ENCODE peak calls at places on chromosomes 2 and 18, in seven cellular contexts. I is KBM-7; M is stromal cell of bone marrow; A is suprapubic skin; F is aorta; D is lower lobe of right lung; E is stimulated activated CD4-positive, alpha-beta T cell treated with anti-CD3 and anti-CD28 coated beads, Interleukin-12 subunit alpha, Interleukin-12 subunit beta, amount 100 ng/mL, for 24 hours. C is an unnamed sample.

GRCh38 chr2:68432696-68433658 is 34.1 kb downstream of the FBXO48 start:
- DNase-seq in I (no peak), M (no peak), A (no peak), F (no peak), D (no peak), E (no peak), C (no peak)

GRCh38 chr2:98088261-98088660 is 1.3 kb downstream of the VWA3B start:
- DNase-seq in I (peak), M (no peak), A (no peak), F (peak), D (peak), E (no peak), C (no peak)

GRCh38 chr2:197786010-197786877 is 1.1 kb upstream of the BOLL start:
- DNase-seq in I (no peak), M (no peak), A (peak), F (peak), D (peak), E (peak), C (no peak)

GRCh38 chr18:76658627-76659026 is 163.6 kb upstream of the ZNF516 start:
- DNase-seq in I (peak), M (no peak), A (no peak), F (no peak), D (no peak), E (peak), C (no peak)

GRCh38 chr2:230893881-230894781 is 29.4 kb downstream of the ITM2C start:
- DNase-seq in I (no peak), M (no peak), A (no peak), F (no peak), D (no peak), E (no peak), C (no peak)

GRCh38 chr2:11938196-11938595 is 191.8 kb downstream of the LPIN1 start:
- DNase-seq in I (no peak), M (no peak), A (peak), F (no peak), D (no peak), E (no peak), C (no peak)

GRCh38 chr2:134284119-134284670 is 30.3 kb downstream of the MGAT5 start:
- DNase-seq in I (no peak), M (no peak), A (no peak), F (no peak), D (no peak), E (no peak), C (no peak)

GRCh38 chr2:130846233-130846632 is 9.5 kb downstream of the ARHGEF4 start:
- DNase-seq in I (no peak), M (no peak), A (no peak), F (peak), D (no peak), E (no peak), C (no peak)

GRCh38 chr2:121887513-121888188 is 132.2 kb downstream of the TSN start:
- DNase-seq in I (no peak), M (no peak), A (no peak), F (no peak), D (no peak), E (no peak), C (no peak)

GRCh38 chr18:22557160-22557941 is 139.6 kb upstream of the CTAGE1 start:
- DNase-seq in I (no peak), M (no peak), A (no peak), F (no peak), D (no peak), E (no peak), C (no peak)

GRCh38 chr2:232897971-232898408 is 27.9 kb downstream of the SNORC start:
- DNase-seq in I (no peak), M (no peak), A (no peak), F (no peak), D (no peak), E (peak), C (no peak)

GRCh38 chr2:393711-394696 is 106.1 kb upstream of the ALKAL2 start:
- DNase-seq in I (peak), M (no peak), A (no peak), F (no peak), D (no peak), E (peak), C (no peak)

GRCh38 chr2:235951980-235952379 is 216.2 kb downstream of the GBX2 start:
- DNase-seq in I (peak), M (no peak), A (no peak), F (no peak), D (no peak), E (no peak), C (no peak)

GRCh38 chr2:132670961-132671781 is 1.2 kb upstream of the LYPD1 start:
- DNase-seq in I (no peak), M (peak), A (no peak), F (no peak), D (no peak), E (no peak), C (peak)

GRCh38 chr18:13539843-13540535 is 186.4 kb downstream of the FAM210A start:
- DNase-seq in I (no peak), M (no peak), A (no peak), F (no peak), D (no peak), E (no peak), C (no peak)

GRCh38 chr2:157355618-157356017 is 30.0 kb upstream of the ERMN start:
- DNase-seq in I (no peak), M (no peak), A (no peak), F (no peak), D (no peak), E (no peak), C (no peak)

GRCh38 chr2:207290833-207291232 is 125.1 kb upstream of the KLF7 start:
- DNase-seq in I (no peak), M (no peak), A (no peak), F (no peak), D (no peak), E (no peak), C (no peak)